ENCODE peak calls at places on chromosomes 13 and 19, in six cellular contexts. One of them, this sample, is unnamed.

GRCh38 chr19:7373862-7374261 is 25.1 kb downstream of the ARHGEF18 start:
- DNase-seq in activated B cell treated with CpG ODN at 0.5 μM for 24 hours: no peak
- DNase-seq in AG09309: no peak
- DNase-seq in neural progenitor cell: no peak
- DNase-seq in AG10803: no peak
- DNase-seq in uterus: no peak
- DNase-seq in this sample: no peak

GRCh38 chr13:27182844-27183497 is 11.4 kb upstream of the USP12 start:
- DNase-seq in activated B cell treated with CpG ODN at 0.5 μM for 24 hours: no peak
- DNase-seq in AG09309: peak
- DNase-seq in neural progenitor cell: no peak
- DNase-seq in AG10803: peak
- DNase-seq in uterus: no peak
- DNase-seq in this sample: no peak

GRCh38 chr13:98370806-98371553 is 193.9 kb upstream of the RNF113B start:
- DNase-seq in activated B cell treated with CpG ODN at 0.5 μM for 24 hours: no peak
- DNase-seq in AG09309: peak
- DNase-seq in neural progenitor cell: no peak
- DNase-seq in AG10803: peak
- DNase-seq in uterus: peak
- DNase-seq in this sample: no peak

GRCh38 chr13:113566227-113566561 is 18.4 kb upstream of the TFDP1 start:
- DNase-seq in activated B cell treated with CpG ODN at 0.5 μM for 24 hours: no peak
- DNase-seq in AG09309: no peak
- DNase-seq in neural progenitor cell: no peak
- DNase-seq in AG10803: no peak
- DNase-seq in uterus: no peak
- DNase-seq in this sample: no peak

GRCh38 chr13:96821381-96821780 is 172.9 kb downstream of the OXGR1 start:
- DNase-seq in activated B cell treated with CpG ODN at 0.5 μM for 24 hours: no peak
- DNase-seq in AG09309: no peak
- DNase-seq in neural progenitor cell: no peak
- DNase-seq in AG10803: peak
- DNase-seq in uterus: no peak
- DNase-seq in this sample: no peak

GRCh38 chr13:90700340-90700739 is 647.1 kb upstream of the MIR17HG start:
- DNase-seq in activated B cell treated with CpG ODN at 0.5 μM for 24 hours: no peak
- DNase-seq in AG09309: no peak
- DNase-seq in neural progenitor cell: no peak
- DNase-seq in AG10803: no peak
- DNase-seq in uterus: no peak
- DNase-seq in this sample: no peak

GRCh38 chr19:5078666-5079409 is 109.9 kb downstream of the KDM4B start:
- DNase-seq in activated B cell treated with CpG ODN at 0.5 μM for 24 hours: no peak
- DNase-seq in AG09309: no peak
- DNase-seq in neural progenitor cell: no peak
- DNase-seq in AG10803: no peak
- DNase-seq in uterus: no peak
- DNase-seq in this sample: no peak

GRCh38 chr19:892243-892996 is 567 bp downstream of the MED16 start:
- DNase-seq in activated B cell treated with CpG ODN at 0.5 μM for 24 hours: no peak
- DNase-seq in AG09309: no peak
- DNase-seq in neural progenitor cell: peak
- DNase-seq in AG10803: no peak
- DNase-seq in uterus: no peak
- DNase-seq in this sample: no peak

GRCh38 chr19:50861025-50861424 is 6.3 kb downstream of the KLK3 start:
- DNase-seq in activated B cell treated with CpG ODN at 0.5 μM for 24 hours: no peak
- DNase-seq in AG09309: no peak
- DNase-seq in neural progenitor cell: no peak
- DNase-seq in AG10803: no peak
- DNase-seq in uterus: no peak
- DNase-seq in this sample: no peak

GRCh38 chr13:109182777-109183465 is 553.5 kb downstream of the MYO16 start:
- DNase-seq in activated B cell treated with CpG ODN at 0.5 μM for 24 hours: no peak
- DNase-seq in AG09309: no peak
- DNase-seq in neural progenitor cell: no peak
- DNase-seq in AG10803: peak
- DNase-seq in uterus: no peak
- DNase-seq in this sample: no peak

GRCh38 chr13:25633108-25633507 is 261.3 kb downstream of the ATP8A2 start:
- DNase-seq in activated B cell treated with CpG ODN at 0.5 μM for 24 hours: no peak
- DNase-seq in AG09309: no peak
- DNase-seq in neural progenitor cell: peak
- DNase-seq in AG10803: no peak
- DNase-seq in uterus: no peak
- DNase-seq in this sample: no peak

GRCh38 chr19:11041966-11042627 is 47.2 kb upstream of the LDLR start:
- DNase-seq in activated B cell treated with CpG ODN at 0.5 μM for 24 hours: no peak
- DNase-seq in AG09309: no peak
- DNase-seq in neural progenitor cell: no peak
- DNase-seq in AG10803: no peak
- DNase-seq in uterus: no peak
- DNase-seq in this sample: no peak

GRCh38 chr13:31909889-31910551 is 121.6 kb upstream of the FRY start:
- DNase-seq in activated B cell treated with CpG ODN at 0.5 μM for 24 hours: no peak
- DNase-seq in AG09309: no peak
- DNase-seq in neural progenitor cell: peak
- DNase-seq in AG10803: peak
- DNase-seq in uterus: peak
- DNase-seq in this sample: no peak

GRCh38 chr13:31904941-31905824 is 126.4 kb upstream of the FRY start:
- DNase-seq in activated B cell treated with CpG ODN at 0.5 μM for 24 hours: no peak
- DNase-seq in AG09309: no peak
- DNase-seq in neural progenitor cell: no peak
- DNase-seq in AG10803: no peak
- DNase-seq in uterus: no peak
- DNase-seq in this sample: no peak

GRCh38 chr13:31905896-31906295 is 125.7 kb upstream of the FRY start:
- DNase-seq in activated B cell treated with CpG ODN at 0.5 μM for 24 hours: no peak
- DNase-seq in AG09309: no peak
- DNase-seq in neural progenitor cell: no peak
- DNase-seq in AG10803: no peak
- DNase-seq in uterus: no peak
- DNase-seq in this sample: no peak

GRCh38 chr13:31910633-31911032 is 120.9 kb upstream of the FRY start:
- DNase-seq in activated B cell treated with CpG ODN at 0.5 μM for 24 hours: no peak
- DNase-seq in AG09309: no peak
- DNase-seq in neural progenitor cell: no peak
- DNase-seq in AG10803: no peak
- DNase-seq in uterus: no peak
- DNase-seq in this sample: no peak

GRCh38 chr13:31908696-31909386 is 122.7 kb upstream of the FRY start:
- DNase-seq in activated B cell treated with CpG ODN at 0.5 μM for 24 hours: no peak
- DNase-seq in AG09309: no peak
- DNase-seq in neural progenitor cell: no peak
- DNase-seq in AG10803: peak
- DNase-seq in uterus: no peak
- DNase-seq in this sample: no peak
- TF ChIP-seq CTCF in activated B cell treated with CpG ODN at 0.5 μM for 24 hours: no peak
- TF ChIP-seq CTCF in AG09309: no peak
- TF ChIP-seq CTCF in neural progenitor cell: no peak
- TF ChIP-seq CTCF in AG10803: no peak
- TF ChIP-seq CTCF in uterus: no peak
- TF ChIP-seq CTCF in this sample: no peak

GRCh38 chr19:38045554-38046253 is 138.7 kb downstream of the SIPA1L3 start:
- DNase-seq in activated B cell treated with CpG ODN at 0.5 μM for 24 hours: no peak
- DNase-seq in AG09309: no peak
- DNase-seq in neural progenitor cell: no peak
- DNase-seq in AG10803: no peak
- DNase-seq in uterus: no peak
- DNase-seq in this sample: no peak

GRCh38 chr19:38046254-38047047 is 139.4 kb downstream of the SIPA1L3 start:
- DNase-seq in activated B cell treated with CpG ODN at 0.5 μM for 24 hours: peak
- DNase-seq in AG09309: no peak
- DNase-seq in neural progenitor cell: no peak
- DNase-seq in AG10803: no peak
- DNase-seq in uterus: no peak
- DNase-seq in this sample: peak

GRCh38 chr19:38043649-38044144 is 136.7 kb downstream of the SIPA1L3 start:
- DNase-seq in activated B cell treated with CpG ODN at 0.5 μM for 24 hours: no peak
- DNase-seq in AG09309: no peak
- DNase-seq in neural progenitor cell: no peak
- DNase-seq in AG10803: no peak
- DNase-seq in uterus: no peak
- DNase-seq in this sample: no peak

GRCh38 chr19:38042132-38042531 is 135.1 kb downstream of the SIPA1L3 start:
- DNase-seq in activated B cell treated with CpG ODN at 0.5 μM for 24 hours: no peak
- DNase-seq in AG09309: no peak
- DNase-seq in neural progenitor cell: no peak
- DNase-seq in AG10803: no peak
- DNase-seq in uterus: no peak
- DNase-seq in this sample: no peak

DNA sequence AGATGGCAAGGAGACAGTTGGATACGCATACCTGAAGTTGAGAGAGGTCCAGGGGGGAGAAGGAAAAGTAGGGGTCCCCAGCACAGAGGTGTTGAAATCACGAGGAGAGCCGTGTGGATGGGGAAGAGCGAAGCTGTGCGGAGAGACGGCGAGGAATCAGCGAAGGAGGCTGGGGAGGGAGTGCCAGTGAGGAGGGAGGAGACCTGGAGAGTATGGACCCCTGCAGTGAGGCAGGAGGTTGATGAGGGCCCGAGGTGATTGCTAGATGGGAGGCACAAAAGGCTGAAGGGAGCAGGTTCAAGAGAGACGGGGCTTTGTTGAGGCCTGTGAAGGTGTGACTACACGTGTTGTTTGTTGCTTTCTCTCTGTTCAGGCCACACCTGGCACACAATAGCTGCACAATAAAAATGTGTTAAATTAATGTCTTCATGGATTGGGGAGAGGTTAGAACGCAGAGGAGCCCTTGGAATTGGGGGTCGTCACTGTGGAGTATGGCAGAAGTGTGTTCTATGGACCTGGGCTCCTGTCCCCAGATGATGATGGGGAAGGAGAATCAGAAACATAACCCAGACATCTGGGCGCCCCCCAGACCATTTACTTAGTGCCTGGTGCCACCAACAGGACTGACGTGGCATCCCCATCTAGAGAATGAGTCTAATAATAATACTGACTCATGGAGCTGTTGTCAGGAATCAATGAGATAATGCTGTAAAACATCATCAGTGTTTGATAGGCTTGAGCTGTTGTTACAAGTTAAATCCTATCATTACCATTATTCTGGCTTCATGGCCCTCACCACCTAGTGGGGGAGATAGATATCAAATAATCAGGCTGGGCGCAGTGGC is 137.5 kb downstream of the SIPA1L3 start:
- DNase-seq in activated B cell treated with CpG ODN at 0.5 μM for 24 hours: no peak
- DNase-seq in AG09309: no peak
- DNase-seq in neural progenitor cell: no peak
- DNase-seq in AG10803: no peak
- DNase-seq in uterus: no peak
- DNase-seq in this sample: no peak
- TF ChIP-seq CTCF in activated B cell treated with CpG ODN at 0.5 μM for 24 hours: no peak
- TF ChIP-seq CTCF in AG09309: peak
- TF ChIP-seq CTCF in neural progenitor cell: no peak
- TF ChIP-seq CTCF in AG10803: no peak
- TF ChIP-seq CTCF in uterus: no peak
- TF ChIP-seq CTCF in this sample: no peak

GRCh38 chr19:49340069-49340864 is 5.1 kb downstream of the CD37 start:
- DNase-seq in activated B cell treated with CpG ODN at 0.5 μM for 24 hours: peak
- DNase-seq in AG09309: no peak
- DNase-seq in neural progenitor cell: peak
- DNase-seq in AG10803: no peak
- DNase-seq in uterus: peak
- DNase-seq in this sample: peak
- TF ChIP-seq CTCF in activated B cell treated with CpG ODN at 0.5 μM for 24 hours: no peak
- TF ChIP-seq CTCF in AG09309: no peak
- TF ChIP-seq CTCF in neural progenitor cell: no peak
- TF ChIP-seq CTCF in AG10803: no peak
- TF ChIP-seq CTCF in uterus: no peak
- TF ChIP-seq CTCF in this sample: no peak

GRCh38 chr19:37905936-37906867 is at the start of gene WDR87:
- DNase-seq in activated B cell treated with CpG ODN at 0.5 μM for 24 hours: no peak
- DNase-seq in AG09309: no peak
- DNase-seq in neural progenitor cell: peak
- DNase-seq in AG10803: peak
- DNase-seq in uterus: peak
- DNase-seq in this sample: peak
- TF ChIP-seq CTCF in activated B cell treated with CpG ODN at 0.5 μM for 24 hours: no peak
- TF ChIP-seq CTCF in AG09309: no peak
- TF ChIP-seq CTCF in neural progenitor cell: no peak
- TF ChIP-seq CTCF in AG10803: peak
- TF ChIP-seq CTCF in uterus: no peak
- TF ChIP-seq CTCF in this sample: no peak

GRCh38 chr13:81929988-81930387 is 1589.1 kb upstream of the SPRY2 start:
- DNase-seq in activated B cell treated with CpG ODN at 0.5 μM for 24 hours: no peak
- DNase-seq in AG09309: no peak
- DNase-seq in neural progenitor cell: peak
- DNase-seq in AG10803: no peak
- DNase-seq in uterus: no peak
- DNase-seq in this sample: no peak

GRCh38 chr13:81927347-81927746 is 1586.4 kb upstream of the SPRY2 start:
- DNase-seq in activated B cell treated with CpG ODN at 0.5 μM for 24 hours: no peak
- DNase-seq in AG09309: no peak
- DNase-seq in neural progenitor cell: peak
- DNase-seq in AG10803: no peak
- DNase-seq in uterus: no peak
- DNase-seq in this sample: no peak
- TF ChIP-seq CTCF in activated B cell treated with CpG ODN at 0.5 μM for 24 hours: no peak
- TF ChIP-seq CTCF in AG09309: no peak
- TF ChIP-seq CTCF in neural progenitor cell: peak
- TF ChIP-seq CTCF in AG10803: no peak
- TF ChIP-seq CTCF in uterus: no peak
- TF ChIP-seq CTCF in this sample: no peak

GRCh38 chr13:57633950-57634828 is 2.6 kb downstream of the PCDH17 start:
- DNase-seq in activated B cell treated with CpG ODN at 0.5 μM for 24 hours: no peak
- DNase-seq in AG09309: no peak
- DNase-seq in neural progenitor cell: peak
- DNase-seq in AG10803: no peak
- DNase-seq in uterus: no peak
- DNase-seq in this sample: peak
- TF ChIP-seq CTCF in activated B cell treated with CpG ODN at 0.5 μM for 24 hours: no peak
- TF ChIP-seq CTCF in AG09309: no peak
- TF ChIP-seq CTCF in neural progenitor cell: peak
- TF ChIP-seq CTCF in AG10803: no peak
- TF ChIP-seq CTCF in uterus: no peak
- TF ChIP-seq CTCF in this sample: no peak

This sample was measured in spleen.